ENCODE peak calls at places on chromosomes 13 and 19, in five cellular contexts. M is H9, R is neuronal stem cell, O is mesenchymal stem cell, D is H1. T is an unnamed sample.

GRCh38 chr13:97976551-97977375 is 23.3 kb downstream of the IPO5 start:
- DNase-seq in M (peak), R (peak), O (peak), D (no peak), T (peak)

GRCh38 chr13:112616586-112617381 is 28.8 kb upstream of the TUBGCP3 start:
- DNase-seq in M (peak), R (no peak), O (peak), D (no peak), T (peak)

GRCh38 chr19:55301459-55302331 is 17.9 kb downstream of the BRSK1 start:
- DNase-seq in M (peak), R (peak), O (peak), D (peak), T (peak)

GRCh38 chr19:33432408-33433170 is 59.1 kb downstream of the CEBPG start:
- DNase-seq in M (no peak), R (no peak), O (no peak), D (no peak), T (no peak)

GRCh38 chr13:38979891-38980627 is 10.6 kb downstream of the STOML3 start:
- DNase-seq in M (no peak), R (peak), O (no peak), D (no peak), T (no peak)

GRCh38 chr13:22757530-22758120 is 423.2 kb upstream of the SGCG start:
- DNase-seq in M (no peak), R (no peak), O (peak), D (no peak), T (peak)

GRCh38 chr19:38448225-38448624 is 14.7 kb downstream of the RYR1 start:
- DNase-seq in M (no peak), R (no peak), O (no peak), D (no peak), T (no peak)

GRCh38 chr19:49848938-49849337 is 2.0 kb upstream of the PTOV1 start:
- DNase-seq in M (no peak), R (no peak), O (no peak), D (no peak), T (no peak)

GRCh38 chr19:11464333-11465265 is 16.2 kb downstream of the ELAVL3 start:
- DNase-seq in M (no peak), R (no peak), O (no peak), D (no peak), T (peak)

GRCh38 chr19:58150328-58150921 is at the start of gene ZNF329:
- DNase-seq in M (peak), R (peak), O (peak), D (no peak), T (peak)
- H4K8ac ChIP-seq in M (no peak), R (peak), O (peak), D (peak), T (peak)

GRCh38 chr13:95354156-95354555 is 52.9 kb upstream of the ABCC4 start:
- DNase-seq in M (no peak), R (no peak), O (no peak), D (no peak), T (no peak)
- H2BK120ac ChIP-seq in M (no peak), R (no peak), O (no peak), D (no peak), T (no peak)

GRCh38 chr19:29495971-29496441 is 29.8 kb upstream of the VSTM2B start:
- DNase-seq in M (peak), R (no peak), O (no peak), D (no peak), T (no peak)
- H2BK12ac ChIP-seq in M (no peak), R (no peak), O (no peak), D (no peak), T (no peak)

GRCh38 chr19:9650345-9650744 is 24.6 kb downstream of the ZNF562 start:
- DNase-seq in M (no peak), R (no peak), O (no peak), D (no peak), T (no peak)
- H4K8ac ChIP-seq in M (no peak), R (no peak), O (no peak), D (no peak), T (no peak)

GRCh38 chr13:71619096-71619495 is 247.9 kb downstream of the DACH1 start:
- DNase-seq in M (no peak), R (no peak), O (peak), D (no peak), T (no peak)

GRCh38 chr13:71625183-71625582 is 241.8 kb downstream of the DACH1 start:
- DNase-seq in M (no peak), R (no peak), O (peak), D (no peak), T (no peak)

GRCh38 chr13:71618154-71618553 is 248.8 kb downstream of the DACH1 start:
- DNase-seq in M (no peak), R (no peak), O (peak), D (no peak), T (no peak)

GRCh38 chr13:71624641-71625040 is 242.4 kb downstream of the DACH1 start:
- DNase-seq in M (no peak), R (peak), O (peak), D (no peak), T (no peak)

GRCh38 chr13:71621152-71622124 is 245.6 kb downstream of the DACH1 start:
- DNase-seq in M (no peak), R (no peak), O (peak), D (no peak), T (no peak)
- H2BK120ac ChIP-seq in M (no peak), R (no peak), O (no peak), D (no peak), T (no peak)

GRCh38 chr19:9789066-9789465 is 20.5 kb upstream of the ZNF846 start:
- DNase-seq in M (peak), R (no peak), O (no peak), D (no peak), T (no peak)
- H2BK12ac ChIP-seq in M (no peak), R (no peak), O (no peak), D (no peak), T (no peak)

GRCh38 chr13:110398564-110399507 is 91.8 kb downstream of the COL4A2 start:
- DNase-seq in M (no peak), R (no peak), O (peak), D (no peak), T (peak)

GRCh38 chr13:110400786-110401533 is 93.9 kb downstream of the COL4A2 start:
- DNase-seq in M (no peak), R (no peak), O (peak), D (no peak), T (peak)

GRCh38 chr13:110402301-110403069 is 95.4 kb downstream of the COL4A2 start:
- DNase-seq in M (no peak), R (no peak), O (no peak), D (no peak), T (no peak)

GRCh38 chr13:110397445-110397844 is 90.4 kb downstream of the COL4A2 start:
- DNase-seq in M (no peak), R (no peak), O (no peak), D (no peak), T (no peak)

DNA sequence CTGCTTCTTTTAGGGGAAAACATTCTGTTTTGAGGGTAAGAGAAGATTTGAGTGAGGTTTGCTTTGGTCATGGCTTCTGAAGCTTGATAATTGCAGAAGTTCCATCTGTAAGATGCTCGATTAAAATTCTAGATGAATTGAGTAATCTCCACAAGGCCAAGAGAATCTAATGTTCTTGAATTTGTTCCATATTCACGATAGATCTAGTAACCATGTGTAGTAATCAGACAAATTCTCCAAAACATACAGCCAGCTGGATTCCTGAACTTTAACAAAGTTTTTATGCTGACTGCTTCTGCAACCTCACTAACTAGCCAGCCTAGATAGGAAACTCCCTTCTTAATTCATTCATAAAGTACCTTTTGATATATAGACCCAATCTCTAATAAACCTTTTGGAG is 92.7 kb downstream of the COL4A2 start:
- DNase-seq in M (no peak), R (no peak), O (no peak), D (no peak), T (peak)
- H4K8ac ChIP-seq in M (no peak), R (no peak), O (no peak), D (no peak), T (no peak)